ENCODE peak calls at places on chromosomes 11 and 22, in four cellular contexts. I is AG08396, Y is fibroblast of lung, V is esophagus muscularis mucosa. Z is an unnamed sample.

GRCh38 chr22:21015051-21016006 is at the start of gene P2RX6:
- DNase-seq in I (no peak), Y (no peak), V (no peak), Z (no peak)

GRCh38 chr11:101583180-101584128 is at the start of gene TRPC6:
- DNase-seq in I (peak; percentile 61), Y (peak; percentile 42), V (no peak), Z (peak; percentile 35)

GRCh38 chr11:3123316-3123715 is 41.8 kb downstream of the OSBPL5 start:
- DNase-seq in I (no peak), Y (peak; percentile 42), V (no peak), Z (no peak)

GRCh38 chr11:65432686-65433582 is 10.3 kb downstream of the NEAT1 start:
- DNase-seq in I (no peak), Y (peak; percentile 68), V (no peak), Z (no peak)

GRCh38 chr22:47083379-47083986 is 321.0 kb downstream of the TBC1D22A start:
- DNase-seq in I (no peak), Y (no peak), V (no peak), Z (no peak)

GRCh38 chr11:27173545-27173944 is 132.9 kb downstream of the BBOX1 start:
- DNase-seq in I (no peak), Y (no peak), V (no peak), Z (no peak)

GRCh38 chr11:130916910-130917309 is 631 bp upstream of the SNX19 start:
- DNase-seq in I (no peak), Y (no peak), V (peak; percentile 21), Z (no peak)

GRCh38 chr11:64898541-64898940 is 18.5 kb downstream of the ATG2A start:
- DNase-seq in I (no peak), Y (no peak), V (no peak), Z (no peak)

GRCh38 chr22:41380993-41381328 is 781 bp upstream of the TEF start:
- DNase-seq in I (peak; percentile 87), Y (peak; percentile 86), V (peak; percentile 95), Z (no peak)

GRCh38 chr11:90251599-90251998 is 28.8 kb upstream of the CHORDC1 start:
- DNase-seq in I (no peak), Y (no peak), V (no peak), Z (no peak)

GRCh38 chr11:82843057-82843795 is 57.0 kb downstream of the PRCP start:
- DNase-seq in I (no peak), Y (no peak), V (no peak), Z (no peak)

GRCh38 chr22:41290262-41291221 is 4.6 kb upstream of the RANGAP1 start:
- DNase-seq in I (peak; percentile 77), Y (peak; percentile 37), V (no peak), Z (no peak)